ENCODE peak calls at places on chromosomes 16 and 17, in seven cellular contexts. E is iris pigment epithelial cell; R is HTR-8/SVneo; Z is stimulated activated CD4-positive, alpha-beta T cell treated with anti-CD3 and anti-CD28 coated beads, Interleukin-2, amount 100 ng/mL, for 24 hours; T is A549; S is mesenteric fat pad; A is heart right ventricle. J is an unnamed sample.
A peak's percentile ranks its signal among the peaks of the same experiment; 100 is the strongest.

GRCh38 chr16:87096746-87097145 is 220.4 kb downstream of the C16orf95 start:
- DNase-seq in E (no peak), R (no peak), Z (no peak), T (no peak), S (no peak), A (no peak), J (no peak)

GRCh38 chr17:58415371-58416055 is 1.8 kb downstream of the RNF43 start:
- DNase-seq in E (no peak), R (no peak), Z (no peak), T (peak; percentile 38), S (no peak), A (no peak), J (peak; percentile 33)

GRCh38 chr17:35568561-35568960 is 7.9 kb upstream of the SLFN14 start:
- DNase-seq in E (peak; percentile 80), R (no peak), Z (peak; percentile 61), T (peak; percentile 60), S (no peak), A (no peak), J (peak; percentile 64)

GRCh38 chr16:30700491-30700890 is 1.5 kb downstream of the SRCAP start:
- DNase-seq in E (peak; percentile 53), R (no peak), Z (no peak), T (no peak), S (no peak), A (peak; percentile 57), J (no peak)

GRCh38 chr17:43701318-43701743 is 39.6 kb upstream of the MEOX1 start:
- DNase-seq in E (peak; percentile 91), R (peak; percentile 83), Z (peak; percentile 22), T (no peak), S (no peak), A (no peak), J (peak; percentile 91)

GRCh38 chr16:84785843-84786538 is 33.8 kb upstream of the CRISPLD2 start:
- DNase-seq in E (peak; percentile 77), R (no peak), Z (no peak), T (no peak), S (no peak), A (peak; percentile 40), J (no peak)

GRCh38 chr16:52545544-52546262 is 1.2 kb downstream of the TOX3 start:
- DNase-seq in E (no peak), R (no peak), Z (no peak), T (no peak), S (no peak), A (no peak), J (no peak)

GRCh38 chr16:77062878-77063566 is 128.0 kb upstream of the MON1B start:
- DNase-seq in E (no peak), R (no peak), Z (no peak), T (no peak), S (no peak), A (no peak), J (no peak)

GRCh38 chr17:74852237-74853047 is 7.2 kb downstream of the GRIN2C start:
- DNase-seq in E (peak; percentile 27), R (no peak), Z (peak; percentile 66), T (no peak), S (no peak), A (no peak), J (peak; percentile 51)

GRCh38 chr16:81748476-81749198 is 30.5 kb upstream of the PLCG2 start:
- DNase-seq in E (no peak), R (no peak), Z (no peak), T (no peak), S (no peak), A (no peak), J (no peak)

GRCh38 chr16:86064431-86065250 is 165.7 kb downstream of the IRF8 start:
- DNase-seq in E (no peak), R (no peak), Z (no peak), T (no peak), S (no peak), A (no peak), J (peak; percentile 4)

GRCh38 chr17:40330850-40331470 is 22.0 kb downstream of the RARA start:
- DNase-seq in E (no peak), R (no peak), Z (no peak), T (no peak), S (no peak), A (peak; percentile 4), J (no peak)

GRCh38 chr17:55284001-55284884 is 19.5 kb downstream of the HLF start:
- DNase-seq in E (no peak), R (no peak), Z (no peak), T (no peak), S (no peak), A (no peak), J (no peak)

GRCh38 chr16:30929167-30929566 is 5.8 kb downstream of the FBXL19 start:
- DNase-seq in E (peak; percentile 67), R (no peak), Z (no peak), T (no peak), S (no peak), A (no peak), J (no peak)

GRCh38 chr17:73744411-73744810 is 100.2 kb upstream of the SDK2 start:
- DNase-seq in E (no peak), R (no peak), Z (no peak), T (no peak), S (no peak), A (no peak), J (no peak)

GRCh38 chr16:57688987-57689771 is 5.4 kb upstream of the DRC7 start:
- DNase-seq in E (no peak), R (no peak), Z (no peak), T (no peak), S (no peak), A (no peak), J (no peak)

GRCh38 chr16:67296422-67296821 is 17.1 kb downstream of the PLEKHG4 start:
- DNase-seq in E (peak; percentile 62), R (peak; percentile 62), Z (no peak), T (no peak), S (no peak), A (no peak), J (peak; percentile 37)

GRCh38 chr16:11155284-11155806 is 100.7 kb downstream of the SOCS1 start:
- DNase-seq in E (peak; percentile 81), R (peak; percentile 33), Z (no peak), T (no peak), S (no peak), A (no peak), J (peak; percentile 66)

GRCh38 chr16:50653633-50654524 is 27.2 kb downstream of the SNX20 start:
- DNase-seq in E (no peak), R (no peak), Z (no peak), T (no peak), S (no peak), A (no peak), J (no peak)

GRCh38 chr16:64144612-64145011 is 977.3 kb downstream of the CDH11 start:
- DNase-seq in E (peak; percentile 42), R (no peak), Z (no peak), T (no peak), S (no peak), A (no peak), J (no peak)

GRCh38 chr16:31880322-31880979 is 6.8 kb downstream of the ZNF267 start:
- DNase-seq in E (peak; percentile 85), R (peak; percentile 67), Z (no peak), T (no peak), S (no peak), A (peak; percentile 21), J (peak; percentile 73)

GRCh38 chr16:81429045-81429521 is 15.5 kb upstream of the CMIP start:
- DNase-seq in E (peak; percentile 50), R (peak; percentile 68), Z (no peak), T (no peak), S (no peak), A (no peak), J (no peak)

GRCh38 chr17:57665128-57665527 is 80.0 kb downstream of the CCDC182 start:
- DNase-seq in E (no peak), R (no peak), Z (no peak), T (no peak), S (peak; percentile 24), A (no peak), J (no peak)

GRCh38 chr16:85052536-85052935 is 24.9 kb downstream of the KIAA0513 start:
- DNase-seq in E (peak; percentile 62), R (no peak), Z (no peak), T (no peak), S (no peak), A (no peak), J (no peak)

GRCh38 chr17:42421479-42422332 is 1.4 kb downstream of the CAVIN1 start:
- DNase-seq in E (peak; percentile 79), R (peak; percentile 77), Z (no peak), T (no peak), S (no peak), A (no peak), J (peak; percentile 54)

GRCh38 chr16:30521476-30521872 is 4.9 kb downstream of the ZNF768 start:
- DNase-seq in E (no peak), R (no peak), Z (no peak), T (no peak), S (no peak), A (no peak), J (no peak)

GRCh38 chr17:82245144-82246039 is 16.6 kb downstream of the SLC16A3 start:
- DNase-seq in E (no peak), R (no peak), Z (no peak), T (no peak), S (no peak), A (no peak), J (peak; percentile 43)

GRCh38 chr17:59365383-59365981 is 34.0 kb downstream of the YPEL2 start:
- DNase-seq in E (peak; percentile 22), R (no peak), Z (no peak), T (no peak), S (no peak), A (no peak), J (no peak)

GRCh38 chr17:66813314-66813713 is 21.6 kb upstream of the CACNG5 start:
- DNase-seq in E (no peak), R (no peak), Z (no peak), T (no peak), S (peak; percentile 2), A (no peak), J (no peak)

GRCh38 chr16:11312718-11313492 is 31.8 kb upstream of the PRM1 start:
- DNase-seq in E (peak; percentile 75), R (peak; percentile 57), Z (no peak), T (peak; percentile 45), S (no peak), A (no peak), J (no peak)

GRCh38 chr16:17211797-17212196 is 259.0 kb downstream of the XYLT1 start:
- DNase-seq in E (no peak), R (no peak), Z (no peak), T (no peak), S (no peak), A (no peak), J (no peak)

GRCh38 chr17:81517009-81517338 is 4.4 kb upstream of the ACTG1 start:
- DNase-seq in E (no peak), R (no peak), Z (no peak), T (no peak), S (no peak), A (no peak), J (no peak)

GRCh38 chr17:17514993-17515920 is 19.1 kb upstream of the RASD1 start:
- DNase-seq in E (peak; percentile 41), R (no peak), Z (no peak), T (no peak), S (no peak), A (no peak), J (no peak)

GRCh38 chr17:44039829-44040635 is 25.3 kb upstream of the TMEM101 start:
- DNase-seq in E (peak; percentile 57), R (no peak), Z (no peak), T (no peak), S (no peak), A (no peak), J (peak; percentile 52)

GRCh38 chr16:64826374-64826773 is 295.5 kb downstream of the CDH11 start:
- DNase-seq in E (peak; percentile 43), R (no peak), Z (no peak), T (no peak), S (no peak), A (no peak), J (no peak)

GRCh38 chr16:53654946-53655345 is 48.7 kb downstream of the RPGRIP1L start:
- DNase-seq in E (no peak), R (no peak), Z (no peak), T (no peak), S (no peak), A (no peak), J (no peak)

GRCh38 chr17:73160980-73161630 is 3.7 kb upstream of the SSTR2 start:
- DNase-seq in E (no peak), R (no peak), Z (no peak), T (no peak), S (no peak), A (no peak), J (no peak)

GRCh38 chr16:23566724-23567123 is 9.2 kb downstream of the UBFD1 start:
- DNase-seq in E (no peak), R (no peak), Z (no peak), T (no peak), S (no peak), A (no peak), J (no peak)